ENCODE peak calls at places on chromosomes 4 and X, in six cellular contexts. X is Karpas-422; M is CD8-positive, alpha-beta T cell; D is IMR-90; B is suprapubic skin; S is AG04450. A is an unnamed sample.

GRCh38 chrX:106730385-106730784 is 3.9 kb downstream of the RNF128 start:
- DNase-seq in X (no peak), S (no peak), D (peak), M (no peak), B (no peak), A (no peak)

GRCh38 chr4:106312377-106312776 is 3.6 kb downstream of the TBCK start:
- DNase-seq in B (no peak), X (no peak), D (peak), M (no peak), S (no peak), A (no peak)

GRCh38 chrX:136176399-136176825 is 29.1 kb downstream of the FHL1 start:
- DNase-seq in X (no peak), S (peak), M (no peak), D (peak), B (no peak), A (no peak)

GRCh38 chrX:138748480-138748879 is 37.0 kb upstream of the FGF13 start:
- DNase-seq in M (no peak), B (no peak), X (peak), D (peak), S (no peak), A (no peak)

GRCh38 chr4:186598686-186599085 is 43.3 kb upstream of the MTNR1A start:
- DNase-seq in D (no peak), B (no peak), S (no peak), X (no peak), M (no peak), A (no peak)

GRCh38 chr4:76740192-76740591 is 157.8 kb downstream of the SOWAHB start:
- DNase-seq in D (no peak), B (no peak), X (no peak), M (no peak), S (no peak), A (no peak)

GRCh38 chrX:155766321-155766720 is 114.8 kb upstream of the VAMP7 start:
- DNase-seq in B (no peak), D (no peak), S (no peak), X (no peak), M (no peak), A (no peak)

GRCh38 chr4:94357624-94358023 is 15.0 kb upstream of the HPGDS start:
- DNase-seq in S (no peak), M (no peak), B (no peak), D (peak), X (no peak), A (no peak)

GRCh38 chr4:16893141-16893571 is 5.3 kb downstream of the LDB2 start:
- DNase-seq in D (peak), X (no peak), M (no peak), S (no peak), B (no peak), A (no peak)

GRCh38 chr4:122901621-122902020 is 20.8 kb downstream of the NUDT6 start:
- DNase-seq in D (peak), B (no peak), M (no peak), X (no peak), S (no peak), A (no peak)
- H3K27ac ChIP-seq in D (no peak), B (no peak), M (no peak), X (no peak), S (no peak), A (no peak)

GRCh38 chr4:40492747-40493146 is 136.9 kb downstream of the RBM47 start:
- DNase-seq in X (no peak), S (no peak), B (no peak), D (no peak), M (no peak), A (no peak)

GRCh38 chr4:40486534-40486933 is 143.1 kb downstream of the RBM47 start:
- DNase-seq in S (no peak), D (peak), M (no peak), X (no peak), B (no peak), A (no peak)

GRCh38 chr4:40493160-40493559 is 136.5 kb downstream of the RBM47 start:
- DNase-seq in B (no peak), D (no peak), M (no peak), X (no peak), S (no peak), A (no peak)

DNA sequence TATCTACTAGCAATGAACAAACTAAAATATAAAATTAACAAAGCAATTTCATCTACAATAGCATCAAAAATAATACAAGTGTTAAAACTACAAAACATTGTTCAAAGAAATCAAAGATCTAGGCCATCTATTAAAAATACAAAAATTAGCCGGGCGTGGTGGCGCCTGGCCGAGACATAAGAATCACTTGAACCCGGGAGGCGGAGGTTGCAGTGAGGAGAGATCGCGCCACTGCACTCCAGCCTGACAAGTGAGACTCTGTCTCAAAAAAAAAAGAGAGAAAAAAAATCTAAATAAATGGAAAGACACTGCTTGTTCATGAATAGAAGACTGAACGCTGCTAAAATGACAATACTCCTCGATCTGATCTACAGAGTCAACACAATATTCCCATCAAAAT is 139.2 kb downstream of the RBM47 start:
- DNase-seq in M (no peak), B (no peak), D (no peak), S (no peak), X (no peak), A (no peak)
- H3K27ac ChIP-seq in M (no peak), B (no peak), D (no peak), S (no peak), X (no peak), A (no peak)

GRCh38 chr4:59729321-59729720 is 1470.8 kb upstream of the ADGRL3 start:
- DNase-seq in D (no peak), M (no peak), X (no peak), S (no peak), B (no peak), A (no peak)

GRCh38 chr4:59727745-59728144 is 1472.4 kb upstream of the ADGRL3 start:
- DNase-seq in B (no peak), M (no peak), X (no peak), D (no peak), S (no peak), A (no peak)

DNA sequence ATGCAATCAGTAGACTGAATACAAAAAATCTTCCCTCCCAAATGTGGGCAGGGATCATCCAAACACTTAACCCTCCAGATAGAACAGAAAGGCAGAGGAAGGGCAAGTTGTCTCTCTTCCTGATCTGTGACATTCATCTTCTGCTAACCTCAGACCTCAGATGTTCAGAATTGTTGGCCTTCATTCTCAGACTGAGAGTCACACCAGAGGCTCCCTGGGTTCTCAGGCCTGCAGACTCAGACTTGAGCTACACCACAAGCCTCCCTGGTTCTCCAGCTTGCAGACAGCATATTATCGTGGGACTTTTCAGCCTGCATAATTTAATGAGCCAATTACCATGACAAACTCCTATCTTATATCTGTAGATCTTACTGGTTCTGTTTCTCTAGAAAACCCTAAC is 1471.6 kb upstream of the ADGRL3 start:
- DNase-seq in B (no peak), X (no peak), M (no peak), D (no peak), S (no peak), A (no peak)
- H3K27ac ChIP-seq in B (no peak), X (no peak), M (no peak), D (no peak), S (no peak), A (no peak)

DNA sequence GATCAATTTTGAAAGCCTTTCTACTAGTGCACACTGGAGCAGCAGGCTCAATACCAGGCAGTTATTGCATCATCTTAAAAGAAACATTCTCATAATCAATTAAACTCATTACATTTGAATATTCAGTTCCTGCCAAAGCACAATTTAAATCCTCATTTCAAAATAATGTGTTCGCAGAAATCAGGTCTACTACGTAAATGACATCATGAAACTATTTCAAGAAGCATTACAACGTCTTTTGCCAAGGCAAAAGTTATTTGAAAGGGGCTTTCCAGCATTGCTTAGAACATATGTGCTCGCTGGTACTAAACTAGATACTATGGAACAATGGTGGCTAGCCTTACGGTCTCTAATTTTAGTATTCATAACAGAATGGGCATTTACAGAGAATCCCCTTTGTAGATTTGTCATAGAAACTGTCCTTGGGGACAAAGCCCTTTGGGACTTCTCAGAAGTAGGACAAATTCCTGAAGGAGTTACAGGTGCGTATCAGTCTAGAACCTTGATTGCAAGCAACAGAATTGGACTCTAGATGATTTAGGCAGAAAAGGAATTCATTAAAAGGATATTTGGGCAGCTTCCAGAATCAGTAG is 27.6 kb upstream of the HUWE1 start:
- DNase-seq in S (no peak), X (no peak), D (peak), M (no peak), B (no peak), A (no peak)
- H3K27ac ChIP-seq in S (no peak), X (no peak), D (no peak), M (peak), B (no peak), A (no peak)

GRCh38 chr4:125837493-125838238 is 522.9 kb downstream of the FAT4 start:
- DNase-seq in D (peak), M (no peak), B (no peak), X (no peak), S (no peak), A (no peak)
- H3K27ac ChIP-seq in D (no peak), M (no peak), B (no peak), X (no peak), S (no peak), A (no peak)

DNA sequence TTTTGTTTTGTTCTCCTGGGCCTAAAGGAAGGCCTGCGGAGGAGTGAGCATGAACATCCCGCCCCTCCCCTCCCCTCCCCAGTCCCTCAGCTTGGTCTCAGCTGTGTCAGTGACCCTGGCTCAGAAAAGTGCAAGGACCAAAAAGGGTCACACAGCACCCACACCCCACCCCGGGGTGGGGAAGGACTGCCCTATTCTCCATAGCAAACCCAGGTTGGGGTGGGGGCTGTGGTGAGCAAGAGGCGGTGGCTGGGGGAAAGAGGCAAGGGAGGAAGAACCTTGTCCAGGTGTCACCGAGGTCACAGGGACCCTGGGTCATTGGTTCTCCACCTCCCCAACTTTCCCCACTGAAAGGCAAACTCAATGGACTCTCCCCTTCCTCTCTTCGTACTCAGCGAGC is 7.6 kb upstream of the MSX1 start:
- DNase-seq in M (no peak), B (no peak), S (no peak), D (no peak), X (no peak), A (no peak)
- H3K27ac ChIP-seq in M (no peak), B (no peak), S (no peak), D (no peak), X (no peak), A (no peak)